ENCODE peak calls at places on chromosomes 4 and X, in six cellular contexts. W is OCI-M1; B is NCI-H1436; A is activated B cell treated with CpG ODN at 0.5 μM for 24 hours; X is activated CD8-positive, alpha-beta memory T cell treated with anti-CD3 and anti-CD28 coated beads for 1 hour; S is C1 segment of cervical spinal cord. P is an unnamed sample.

GRCh38 chr4:173477016-173477415 is 53.0 kb downstream of the HAND2 start:
- DNase-seq in W (no peak), B (no peak), A (no peak), X (no peak), S (no peak), P (no peak)

GRCh38 chr4:27267435-27268355 is 407.1 kb downstream of the STIM2 start:
- DNase-seq in W (peak; percentile 5), B (no peak), A (no peak), X (no peak), S (no peak), P (no peak)

GRCh38 chr4:141652161-141652778 is 15.9 kb downstream of the IL15 start:
- DNase-seq in W (peak; percentile 89), B (no peak), A (no peak), X (no peak), S (no peak), P (peak; percentile 51)

GRCh38 chr4:183532823-183533222 is 28.0 kb downstream of the ING2 start:
- DNase-seq in W (no peak), B (no peak), A (no peak), X (no peak), S (no peak), P (peak; percentile 18)

GRCh38 chrX:150566734-150567182 is 1.7 kb upstream of the MTM1 start:
- DNase-seq in W (no peak), B (no peak), A (no peak), X (no peak), S (peak; percentile 9), P (no peak)

GRCh38 chr4:100462206-100462605 is 55.6 kb downstream of the EMCN start:
- DNase-seq in W (no peak), B (no peak), A (no peak), X (no peak), S (no peak), P (peak; percentile 9)

GRCh38 chr4:35151816-35152572 is 1092.3 kb downstream of the ARAP2 start:
- DNase-seq in W (peak; percentile 66), B (peak; percentile 18), A (no peak), X (no peak), S (no peak), P (no peak)

GRCh38 chrX:13258052-13258444 is 61.8 kb downstream of the ATXN3L start:
- DNase-seq in W (no peak), B (no peak), A (no peak), X (no peak), S (no peak), P (no peak)

GRCh38 chrX:67480789-67481188 is 63.0 kb upstream of the AR start:
- DNase-seq in W (no peak), B (no peak), A (no peak), X (no peak), S (no peak), P (no peak)

GRCh38 chr4:78024692-78025091 is 32.4 kb upstream of the FRAS1 start:
- DNase-seq in W (no peak), B (no peak), A (no peak), X (no peak), S (no peak), P (no peak)

GRCh38 chrX:21479695-21480280 is 105.6 kb downstream of the CNKSR2 start:
- DNase-seq in W (peak; percentile 77), B (peak; percentile 47), A (peak; percentile 14), X (no peak), S (no peak), P (peak; percentile 65)

GRCh38 chrX:48911407-48912182 is at the start of gene SLC35A2:
- DNase-seq in W (peak; percentile 96), B (peak; percentile 48), A (peak; percentile 76), X (peak; percentile 67), S (peak; percentile 72), P (peak; percentile 89)

GRCh38 chrX:31057691-31058090 is 14.2 kb downstream of the FTHL17 start:
- DNase-seq in W (no peak), B (no peak), A (no peak), X (no peak), S (no peak), P (no peak)

GRCh38 chrX:147917700-147918694 is 6.3 kb downstream of the FMR1 start:
- DNase-seq in W (no peak), B (no peak), A (no peak), X (no peak), S (no peak), P (peak; percentile 58)